ENCODE peak calls at places on chromosomes 2 and 18, in six cellular contexts. One of them, this sample, is unnamed.
A peak's percentile ranks its signal among the peaks of the same experiment; 100 is the strongest.

GRCh38 chr2:231227309-231228162 is 29.1 kb downstream of the ARMC9 start:
- DNase-seq in fibroblast of the aortic adventitia: peak; percentile 83
- DNase-seq in CD4-positive, CD25-positive, alpha-beta regulatory T cell: peak; percentile 46
- DNase-seq in transverse colon: peak; percentile 67
- DNase-seq in fibroblast of lung: peak; percentile 83
- DNase-seq in GM12864: peak; percentile 68
- DNase-seq in this sample: peak; percentile 79

GRCh38 chr18:39523281-39523680 is 1957.7 kb upstream of the CELF4 start:
- DNase-seq in fibroblast of the aortic adventitia: peak; percentile 2
- DNase-seq in CD4-positive, CD25-positive, alpha-beta regulatory T cell: no peak
- DNase-seq in transverse colon: no peak
- DNase-seq in fibroblast of lung: peak; percentile 29
- DNase-seq in GM12864: no peak
- DNase-seq in this sample: peak; percentile 57

GRCh38 chr2:228018311-228018710 is 146.9 kb downstream of the DAW1 start:
- DNase-seq in CD4-positive, CD25-positive, alpha-beta regulatory T cell: no peak
- DNase-seq in fibroblast of the aortic adventitia: no peak
- DNase-seq in GM12864: no peak
- DNase-seq in transverse colon: no peak
- DNase-seq in fibroblast of lung: no peak
- DNase-seq in this sample: no peak

GRCh38 chr2:11698009-11698922 is 28.3 kb upstream of the NTSR2 start:
- DNase-seq in fibroblast of the aortic adventitia: peak; percentile 76
- DNase-seq in fibroblast of lung: peak; percentile 73
- DNase-seq in GM12864: no peak
- DNase-seq in CD4-positive, CD25-positive, alpha-beta regulatory T cell: no peak
- DNase-seq in transverse colon: peak; percentile 59
- DNase-seq in this sample: peak; percentile 81

GRCh38 chr2:43420310-43420903 is 175.4 kb downstream of the THADA start:
- DNase-seq in transverse colon: no peak
- DNase-seq in fibroblast of the aortic adventitia: peak; percentile 73
- DNase-seq in CD4-positive, CD25-positive, alpha-beta regulatory T cell: no peak
- DNase-seq in fibroblast of lung: no peak
- DNase-seq in GM12864: no peak
- DNase-seq in this sample: no peak

GRCh38 chr2:48126180-48126579 is 219.9 kb upstream of the FBXO11 start:
- DNase-seq in fibroblast of the aortic adventitia: peak; percentile 53
- DNase-seq in GM12864: no peak
- DNase-seq in CD4-positive, CD25-positive, alpha-beta regulatory T cell: no peak
- DNase-seq in fibroblast of lung: peak; percentile 82
- DNase-seq in transverse colon: no peak
- DNase-seq in this sample: peak; percentile 75

GRCh38 chr2:670637-671036 is 6.6 kb downstream of the TMEM18 start:
- DNase-seq in transverse colon: no peak
- DNase-seq in CD4-positive, CD25-positive, alpha-beta regulatory T cell: no peak
- DNase-seq in GM12864: no peak
- DNase-seq in fibroblast of lung: no peak
- DNase-seq in fibroblast of the aortic adventitia: no peak
- DNase-seq in this sample: no peak

GRCh38 chr2:130836501-130837174 is at the start of gene ARHGEF4:
- DNase-seq in transverse colon: peak; percentile 62
- DNase-seq in fibroblast of the aortic adventitia: no peak
- DNase-seq in GM12864: no peak
- DNase-seq in fibroblast of lung: no peak
- DNase-seq in CD4-positive, CD25-positive, alpha-beta regulatory T cell: no peak
- DNase-seq in this sample: no peak

GRCh38 chr2:11579867-11580659 is 46.2 kb downstream of the GREB1 start:
- DNase-seq in GM12864: no peak
- DNase-seq in fibroblast of the aortic adventitia: no peak
- DNase-seq in CD4-positive, CD25-positive, alpha-beta regulatory T cell: no peak
- DNase-seq in fibroblast of lung: no peak
- DNase-seq in transverse colon: no peak
- DNase-seq in this sample: no peak

GRCh38 chr2:234412726-234413125 is 84.2 kb downstream of the ARL4C start:
- DNase-seq in fibroblast of the aortic adventitia: peak; percentile 71
- DNase-seq in CD4-positive, CD25-positive, alpha-beta regulatory T cell: no peak
- DNase-seq in GM12864: no peak
- DNase-seq in fibroblast of lung: no peak
- DNase-seq in transverse colon: no peak
- DNase-seq in this sample: no peak

GRCh38 chr2:202249864-202250263 is 11.5 kb upstream of the SUMO1 start:
- DNase-seq in CD4-positive, CD25-positive, alpha-beta regulatory T cell: no peak
- DNase-seq in GM12864: no peak
- DNase-seq in transverse colon: no peak
- DNase-seq in fibroblast of the aortic adventitia: no peak
- DNase-seq in fibroblast of lung: no peak
- DNase-seq in this sample: no peak

GRCh38 chr18:64987096-64987495 is 763.7 kb upstream of the CDH7 start:
- DNase-seq in GM12864: no peak
- DNase-seq in fibroblast of lung: no peak
- DNase-seq in fibroblast of the aortic adventitia: no peak
- DNase-seq in CD4-positive, CD25-positive, alpha-beta regulatory T cell: no peak
- DNase-seq in transverse colon: no peak
- DNase-seq in this sample: no peak

GRCh38 chr2:134216152-134216829 is 37.6 kb upstream of the MGAT5 start:
- DNase-seq in transverse colon: no peak
- DNase-seq in GM12864: no peak
- DNase-seq in fibroblast of lung: no peak
- DNase-seq in fibroblast of the aortic adventitia: no peak
- DNase-seq in CD4-positive, CD25-positive, alpha-beta regulatory T cell: no peak
- DNase-seq in this sample: no peak

GRCh38 chr18:24208270-24209035 is 69.6 kb downstream of the CABYR start:
- DNase-seq in transverse colon: no peak
- DNase-seq in GM12864: no peak
- DNase-seq in CD4-positive, CD25-positive, alpha-beta regulatory T cell: no peak
- DNase-seq in fibroblast of lung: no peak
- DNase-seq in fibroblast of the aortic adventitia: no peak
- DNase-seq in this sample: no peak

GRCh38 chr2:168002021-168002553 is 245.3 kb downstream of the STK39 start:
- DNase-seq in fibroblast of lung: peak; percentile 61
- DNase-seq in CD4-positive, CD25-positive, alpha-beta regulatory T cell: no peak
- DNase-seq in fibroblast of the aortic adventitia: peak; percentile 27
- DNase-seq in GM12864: no peak
- DNase-seq in transverse colon: no peak
- DNase-seq in this sample: peak; percentile 59

GRCh38 chr2:1099418-1099817 is 148.8 kb downstream of the SNTG2 start:
- DNase-seq in transverse colon: no peak
- DNase-seq in fibroblast of the aortic adventitia: no peak
- DNase-seq in CD4-positive, CD25-positive, alpha-beta regulatory T cell: no peak
- DNase-seq in fibroblast of lung: no peak
- DNase-seq in GM12864: no peak
- DNase-seq in this sample: no peak

GRCh38 chr2:239196474-239197021 is 204.3 kb downstream of the HDAC4 start:
- DNase-seq in transverse colon: peak; percentile 5
- DNase-seq in CD4-positive, CD25-positive, alpha-beta regulatory T cell: no peak
- DNase-seq in GM12864: no peak
- DNase-seq in fibroblast of lung: no peak
- DNase-seq in fibroblast of the aortic adventitia: no peak
- DNase-seq in this sample: no peak

GRCh38 chr2:19541884-19542283 is 183.5 kb upstream of the OSR1 start:
- DNase-seq in CD4-positive, CD25-positive, alpha-beta regulatory T cell: no peak
- DNase-seq in GM12864: no peak
- DNase-seq in fibroblast of the aortic adventitia: no peak
- DNase-seq in transverse colon: no peak
- DNase-seq in fibroblast of lung: no peak
- DNase-seq in this sample: no peak
- H3K4me3 ChIP-seq in CD4-positive, CD25-positive, alpha-beta regulatory T cell: no peak overlapping the region
- H3K4me3 ChIP-seq in GM12864: no peak overlapping the region
- H3K4me3 ChIP-seq in fibroblast of the aortic adventitia: no peak overlapping the region
- H3K4me3 ChIP-seq in transverse colon: no peak overlapping the region
- H3K4me3 ChIP-seq in fibroblast of lung: no peak overlapping the region
- H3K4me3 ChIP-seq in this sample: no peak overlapping the region

GRCh38 chr2:176637497-176638166 is 368.4 kb downstream of the MTX2 start:
- DNase-seq in fibroblast of lung: peak; percentile 18
- DNase-seq in transverse colon: peak; percentile 34
- DNase-seq in fibroblast of the aortic adventitia: peak; percentile 16
- DNase-seq in CD4-positive, CD25-positive, alpha-beta regulatory T cell: no peak
- DNase-seq in GM12864: no peak
- DNase-seq in this sample: peak; percentile 23

GRCh38 chr2:176636376-176636775 is 367.1 kb downstream of the MTX2 start:
- DNase-seq in GM12864: no peak
- DNase-seq in CD4-positive, CD25-positive, alpha-beta regulatory T cell: no peak
- DNase-seq in fibroblast of lung: no peak
- DNase-seq in fibroblast of the aortic adventitia: no peak
- DNase-seq in transverse colon: no peak
- DNase-seq in this sample: no peak

GRCh38 chr2:176638167-176639015 is 369.1 kb downstream of the MTX2 start:
- DNase-seq in GM12864: no peak
- DNase-seq in transverse colon: peak; percentile 77
- DNase-seq in fibroblast of lung: peak; percentile 50
- DNase-seq in CD4-positive, CD25-positive, alpha-beta regulatory T cell: peak; percentile 31
- DNase-seq in fibroblast of the aortic adventitia: peak; percentile 58
- DNase-seq in this sample: peak; percentile 45

GRCh38 chr2:176639016-176639343 is 369.7 kb downstream of the MTX2 start:
- DNase-seq in GM12864: no peak
- DNase-seq in CD4-positive, CD25-positive, alpha-beta regulatory T cell: no peak
- DNase-seq in fibroblast of lung: no peak
- DNase-seq in fibroblast of the aortic adventitia: no peak
- DNase-seq in transverse colon: no peak
- DNase-seq in this sample: no peak

DNA sequence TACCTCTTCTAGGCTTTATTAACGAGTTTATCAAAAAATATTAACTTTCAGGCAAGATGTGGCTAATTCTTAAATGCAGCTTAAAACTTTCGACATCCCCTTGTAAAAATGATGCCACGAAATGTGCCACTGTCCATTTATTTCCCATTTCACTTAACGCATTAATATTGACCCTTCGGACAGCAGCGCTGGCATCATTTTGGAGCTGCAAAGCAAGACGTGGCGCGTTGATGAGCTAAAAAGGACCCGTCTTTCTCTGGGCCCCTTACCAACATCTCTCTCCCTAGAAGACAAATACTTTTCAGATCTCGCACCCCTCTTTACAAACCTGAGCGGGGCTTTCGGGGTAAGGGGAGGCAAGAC is 367.9 kb downstream of the MTX2 start:
- DNase-seq in fibroblast of lung: no peak
- DNase-seq in GM12864: no peak
- DNase-seq in CD4-positive, CD25-positive, alpha-beta regulatory T cell: no peak
- DNase-seq in transverse colon: no peak
- DNase-seq in fibroblast of the aortic adventitia: no peak
- DNase-seq in this sample: no peak
- H3K4me3 ChIP-seq in fibroblast of lung: peak overlapping the region; percentile 48
- H3K4me3 ChIP-seq in GM12864: peak overlapping the region; percentile 61
- H3K4me3 ChIP-seq in CD4-positive, CD25-positive, alpha-beta regulatory T cell: no peak overlapping the region
- H3K4me3 ChIP-seq in transverse colon: peak overlapping the region; percentile 81
- H3K4me3 ChIP-seq in fibroblast of the aortic adventitia: peak overlapping the region; percentile 68
- H3K4me3 ChIP-seq in this sample: peak overlapping the region; percentile 38

DNA sequence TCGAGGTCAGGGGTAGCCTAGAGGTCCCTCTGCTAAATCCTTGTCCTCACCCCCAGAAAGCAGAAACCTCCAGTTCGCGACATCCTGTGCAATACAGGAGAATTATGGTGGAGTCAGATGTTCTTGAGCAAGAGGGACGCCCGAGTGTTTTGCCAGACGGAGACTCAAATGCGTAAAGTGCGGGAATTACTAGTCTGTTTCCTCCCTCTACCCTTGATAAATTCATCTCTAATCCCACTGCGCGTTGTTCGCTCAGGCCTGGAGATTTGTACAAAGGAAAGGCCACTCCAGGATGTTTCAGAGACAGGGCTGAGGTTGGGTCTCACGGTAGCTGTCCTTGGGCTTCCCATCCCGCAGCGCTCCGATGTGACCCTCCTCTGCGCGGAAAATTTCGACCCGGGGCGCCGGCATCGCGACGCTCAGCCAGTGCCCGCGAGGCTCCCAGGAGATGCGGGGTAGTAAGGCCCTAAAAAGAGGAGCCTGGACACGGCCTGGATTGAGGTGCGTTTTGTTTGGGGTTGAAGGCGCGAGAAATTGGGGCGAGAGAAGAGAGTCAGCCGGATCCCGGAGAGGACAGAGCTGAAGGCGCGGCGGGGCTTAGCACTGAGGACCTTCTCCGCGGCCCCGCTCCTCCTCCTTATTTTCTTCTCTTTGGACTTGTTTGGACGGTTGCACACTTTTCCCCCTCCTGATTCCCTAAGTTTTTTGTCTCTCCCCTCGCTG is 2.6 kb upstream of the NEUROD1 start:
- DNase-seq in GM12864: no peak
- DNase-seq in transverse colon: no peak
- DNase-seq in fibroblast of lung: no peak
- DNase-seq in CD4-positive, CD25-positive, alpha-beta regulatory T cell: no peak
- DNase-seq in fibroblast of the aortic adventitia: no peak
- DNase-seq in this sample: no peak
- H3K4me3 ChIP-seq in GM12864: no peak overlapping the region
- H3K4me3 ChIP-seq in transverse colon: no peak overlapping the region
- H3K4me3 ChIP-seq in fibroblast of lung: no peak overlapping the region
- H3K4me3 ChIP-seq in CD4-positive, CD25-positive, alpha-beta regulatory T cell: no peak overlapping the region
- H3K4me3 ChIP-seq in fibroblast of the aortic adventitia: no peak overlapping the region
- H3K4me3 ChIP-seq in this sample: no peak overlapping the region

GRCh38 chr2:152100961-152101360 is 2.1 kb upstream of the CACNB4 start:
- DNase-seq in GM12864: no peak
- DNase-seq in fibroblast of the aortic adventitia: no peak
- DNase-seq in transverse colon: no peak
- DNase-seq in fibroblast of lung: no peak
- DNase-seq in CD4-positive, CD25-positive, alpha-beta regulatory T cell: no peak
- DNase-seq in this sample: no peak

GRCh38 chr2:152099655-152100050 is 809 bp upstream of the CACNB4 start:
- DNase-seq in fibroblast of lung: no peak
- DNase-seq in CD4-positive, CD25-positive, alpha-beta regulatory T cell: no peak
- DNase-seq in transverse colon: no peak
- DNase-seq in GM12864: no peak
- DNase-seq in fibroblast of the aortic adventitia: no peak
- DNase-seq in this sample: no peak

GRCh38 chr2:152097291-152098032 is 1.4 kb downstream of the CACNB4 start:
- DNase-seq in fibroblast of the aortic adventitia: peak; percentile 40
- DNase-seq in transverse colon: no peak
- DNase-seq in CD4-positive, CD25-positive, alpha-beta regulatory T cell: no peak
- DNase-seq in fibroblast of lung: peak; percentile 32
- DNase-seq in GM12864: no peak
- DNase-seq in this sample: peak; percentile 19

GRCh38 chr2:152098798-152099654 is at the start of gene CACNB4:
- DNase-seq in fibroblast of the aortic adventitia: peak; percentile 23
- DNase-seq in GM12864: no peak
- DNase-seq in transverse colon: no peak
- DNase-seq in CD4-positive, CD25-positive, alpha-beta regulatory T cell: no peak
- DNase-seq in fibroblast of lung: peak; percentile 17
- DNase-seq in this sample: no peak

DNA sequence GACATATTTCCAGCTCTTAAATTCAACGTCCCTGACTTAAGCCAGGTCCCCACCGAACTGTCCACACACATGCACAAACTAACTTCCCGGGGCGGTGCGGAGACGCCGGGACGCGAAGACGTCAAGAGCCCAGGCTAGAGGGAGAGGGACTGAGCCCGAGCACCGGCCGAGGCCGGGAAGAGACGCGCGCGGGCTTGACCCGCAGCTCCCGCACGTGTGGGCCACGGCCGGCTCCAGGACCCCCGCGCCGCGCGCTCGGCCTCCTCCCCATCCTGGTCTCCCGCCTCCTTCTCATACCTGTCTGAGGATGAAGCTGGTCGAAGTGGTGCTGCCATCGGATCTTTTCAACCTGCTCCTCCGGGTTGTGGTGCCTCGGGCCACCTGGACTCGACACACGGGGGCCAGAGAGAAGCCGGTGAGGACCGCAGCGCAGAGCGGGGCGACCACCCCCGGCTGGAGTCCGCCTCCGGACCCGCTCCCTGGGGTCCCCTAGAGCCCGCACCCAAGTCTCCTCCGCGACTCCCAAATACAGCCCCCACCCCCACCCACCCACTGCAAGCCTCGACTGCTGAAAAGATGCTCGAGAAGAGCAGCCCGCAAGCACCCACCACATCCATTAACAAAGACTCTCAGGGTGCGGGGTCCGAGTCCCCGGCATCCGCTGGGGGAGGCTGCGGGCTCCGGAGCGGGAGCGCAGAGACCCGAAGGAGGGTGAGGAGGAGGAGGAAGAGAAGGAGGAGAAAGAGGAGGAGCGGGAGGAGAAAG is 629 bp downstream of the CACNB4 start:
- DNase-seq in GM12864: no peak
- DNase-seq in fibroblast of lung: peak; percentile 18
- DNase-seq in transverse colon: peak; percentile 19
- DNase-seq in CD4-positive, CD25-positive, alpha-beta regulatory T cell: no peak
- DNase-seq in fibroblast of the aortic adventitia: no peak
- DNase-seq in this sample: no peak
- H3K4me3 ChIP-seq in GM12864: peak overlapping the region; percentile 71
- H3K4me3 ChIP-seq in fibroblast of lung: peak overlapping the region; percentile 51
- H3K4me3 ChIP-seq in transverse colon: peak overlapping the region; percentile 65
- H3K4me3 ChIP-seq in CD4-positive, CD25-positive, alpha-beta regulatory T cell: peak overlapping the region; percentile 26
- H3K4me3 ChIP-seq in fibroblast of the aortic adventitia: peak overlapping the region; percentile 64
- H3K4me3 ChIP-seq in this sample: peak overlapping the region; percentile 37

This sample was measured in IMR-90.